ENCODE peak calls at places on chromosome 17, in ten cellular contexts. Q is CD4-positive, alpha-beta T cell; X is effector memory CD4-positive, alpha-beta T cell; S is A549; V is pulmonary artery endothelial cell; T is dorsolateral prefrontal cortex; R is cerebellar cortex; W is activated CD4-positive, alpha-beta T cell treated with anti-CD3 and anti-CD28 coated beads for 4 hours; N is stimulated activated CD4-positive, alpha-beta T cell treated with anti-CD3 and anti-CD28 coated beads, TNF-alpha, amount 100 ng/mL, for 48 hours; D is K562. U is an unnamed sample.

GRCh38 chr17:71464241-71464640 is 656.6 kb upstream of the SOX9 start:
- DNase-seq in V (no peak), T (no peak), D (no peak), X (no peak), S (no peak), Q (no peak), W (no peak), R (no peak), N (no peak), U (no peak)

GRCh38 chr17:52710363-52710901 is 551.9 kb upstream of the CA10 start:
- DNase-seq in S (no peak), W (no peak), X (no peak), V (no peak), N (no peak), Q (no peak), T (no peak), R (no peak), D (no peak), U (no peak)

GRCh38 chr17:47145351-47145750 is 43.7 kb downstream of the CDC27 start:
- DNase-seq in N (no peak), D (no peak), W (no peak), Q (no peak), V (no peak), S (no peak), R (no peak), T (no peak), X (no peak), U (no peak)

GRCh38 chr17:19714542-19715411 is 1.6 kb downstream of the SLC47A2 start:
- DNase-seq in V (no peak), R (no peak), N (no peak), D (no peak), T (no peak), Q (no peak), S (no peak), X (no peak), W (no peak), U (no peak)

GRCh38 chr17:67156269-67157199 is 88.5 kb downstream of the HELZ start:
- DNase-seq in S (no peak), X (no peak), N (no peak), V (no peak), D (no peak), R (no peak), T (no peak), Q (no peak), W (no peak), U (peak)

GRCh38 chr17:17740627-17741237 is 59.5 kb downstream of the RAI1 start:
- DNase-seq in N (no peak), D (no peak), T (no peak), X (no peak), V (no peak), Q (peak), S (no peak), W (peak), R (no peak), U (no peak)

GRCh38 chr17:47096343-47096742 is 92.8 kb downstream of the CDC27 start:
- DNase-seq in R (no peak), T (no peak), S (no peak), Q (no peak), D (no peak), V (no peak), X (no peak), W (no peak), N (no peak), U (no peak)

GRCh38 chr17:42050360-42051012 is at the start of gene C17orf113:
- DNase-seq in W (peak), S (peak), T (peak), X (peak), V (no peak), N (peak), R (peak), Q (peak), D (peak), U (no peak)

GRCh38 chr17:76278952-76279741 is 14.0 kb downstream of the UBALD2 start:
- DNase-seq in X (peak), S (peak), T (peak), R (peak), N (peak), V (no peak), D (peak), Q (peak), W (peak), U (peak)

GRCh38 chr17:13031718-13032350 is 14.0 kb upstream of the ELAC2 start:
- DNase-seq in S (peak), Q (peak), T (peak), N (peak), X (peak), V (no peak), R (peak), W (peak), D (peak), U (peak)

GRCh38 chr17:82173351-82174041 is 39.1 kb downstream of the CCDC57 start:
- DNase-seq in N (no peak), V (no peak), T (no peak), Q (no peak), D (peak), R (no peak), S (no peak), W (no peak), X (no peak), U (no peak)

GRCh38 chr17:47996201-47996600 is 25.3 kb downstream of the CDK5RAP3 start:
- DNase-seq in V (no peak), W (no peak), R (no peak), D (no peak), N (no peak), T (no peak), Q (no peak), X (no peak), S (no peak), U (no peak)

GRCh38 chr17:15263680-15264079 is 1.4 kb downstream of the PMP22 start:
- DNase-seq in S (no peak), D (no peak), X (no peak), N (no peak), T (no peak), Q (no peak), R (no peak), V (no peak), W (no peak), U (peak)

GRCh38 chr17:29615492-29616299 is 7.0 kb downstream of the CORO6 start:
- DNase-seq in R (peak), V (peak), S (peak), Q (peak), D (peak), X (peak), W (peak), N (peak), T (peak), U (peak)

GRCh38 chr17:6713130-6713917 is at the start of gene SLC13A5:
- DNase-seq in R (peak), V (no peak), X (no peak), T (peak), N (no peak), W (no peak), D (peak), S (peak), Q (no peak), U (no peak)

GRCh38 chr17:14311979-14312378 is 11.1 kb downstream of the HS3ST3B1 start:
- DNase-seq in Q (no peak), W (no peak), X (no peak), R (no peak), V (no peak), T (no peak), D (no peak), N (no peak), S (no peak), U (no peak)

GRCh38 chr17:57874434-57875108 is 24.7 kb upstream of the MRPS23 start:
- DNase-seq in T (peak), N (no peak), V (peak), R (peak), S (no peak), Q (no peak), W (peak), D (no peak), X (no peak), U (peak)

GRCh38 chr17:62626719-62627218 is 701 bp upstream of the MRC2 start:
- DNase-seq in R (no peak), X (no peak), W (no peak), D (no peak), N (peak), S (peak), T (no peak), V (no peak), Q (no peak), U (peak)

GRCh38 chr17:1228752-1229353 is 41.4 kb upstream of the BHLHA9 start:
- DNase-seq in V (no peak), R (no peak), N (no peak), T (no peak), W (no peak), S (no peak), Q (no peak), X (no peak), D (no peak), U (no peak)

GRCh38 chr17:16486373-16487250 is 5.4 kb downstream of the LRRC75A start:
- DNase-seq in V (peak), W (no peak), Q (no peak), D (no peak), R (peak), N (no peak), X (no peak), S (peak), T (peak), U (peak)